ENCODE peak calls at places on chromosomes 6 and 20, in seven cellular contexts. One of them, this sample, is unnamed. For H3K36me3, the result is how much of the 10 kb centered on the place peaks cover.

GRCh38 chr6:23179994-23180393 is 610.6 kb downstream of the HDGFL1 start:
- DNase-seq in hepatocyte: no peak
- DNase-seq in body of pancreas: no peak
- DNase-seq in upper lobe of right lung: no peak
- DNase-seq in tibial artery: no peak
- DNase-seq in stomach: no peak
- DNase-seq in OCI-LY7: no peak
- DNase-seq in this sample: no peak

GRCh38 chr6:11042750-11043551 is 1.2 kb downstream of the ELOVL2 start:
- DNase-seq in hepatocyte: no peak
- DNase-seq in body of pancreas: no peak
- DNase-seq in upper lobe of right lung: no peak
- DNase-seq in tibial artery: no peak
- DNase-seq in stomach: no peak
- DNase-seq in OCI-LY7: no peak
- DNase-seq in this sample: no peak

GRCh38 chr20:58546312-58546711 is 31.1 kb upstream of the APCDD1L start:
- DNase-seq in hepatocyte: no peak
- DNase-seq in body of pancreas: no peak
- DNase-seq in upper lobe of right lung: no peak
- DNase-seq in tibial artery: no peak
- DNase-seq in stomach: no peak
- DNase-seq in OCI-LY7: no peak
- DNase-seq in this sample: no peak

GRCh38 chr6:36642913-36643817 is 35.3 kb upstream of the CDKN1A start:
- DNase-seq in hepatocyte: peak
- DNase-seq in body of pancreas: peak
- DNase-seq in upper lobe of right lung: no peak
- DNase-seq in tibial artery: peak
- DNase-seq in stomach: peak
- DNase-seq in OCI-LY7: no peak
- DNase-seq in this sample: peak

GRCh38 chr20:12337601-12338000 is 419.9 kb downstream of the BTBD3 start:
- DNase-seq in hepatocyte: no peak
- DNase-seq in body of pancreas: no peak
- DNase-seq in upper lobe of right lung: no peak
- DNase-seq in tibial artery: no peak
- DNase-seq in stomach: no peak
- DNase-seq in OCI-LY7: no peak
- DNase-seq in this sample: no peak

GRCh38 chr20:47810686-47811347 is 25.5 kb upstream of the SULF2 start:
- DNase-seq in hepatocyte: no peak
- DNase-seq in body of pancreas: no peak
- DNase-seq in upper lobe of right lung: no peak
- DNase-seq in tibial artery: peak
- DNase-seq in stomach: no peak
- DNase-seq in OCI-LY7: no peak
- DNase-seq in this sample: no peak

GRCh38 chr6:71040841-71041240 is 84.0 kb upstream of the B3GAT2 start:
- DNase-seq in hepatocyte: no peak
- DNase-seq in body of pancreas: no peak
- DNase-seq in upper lobe of right lung: no peak
- DNase-seq in tibial artery: no peak
- DNase-seq in stomach: no peak
- DNase-seq in OCI-LY7: no peak
- DNase-seq in this sample: no peak

GRCh38 chr6:158744986-158745430 is 74.2 kb downstream of the EZR start:
- DNase-seq in hepatocyte: no peak
- DNase-seq in body of pancreas: no peak
- DNase-seq in upper lobe of right lung: no peak
- DNase-seq in tibial artery: no peak
- DNase-seq in stomach: no peak
- DNase-seq in OCI-LY7: no peak
- DNase-seq in this sample: no peak

GRCh38 chr6:10426781-10427279 is 12.0 kb upstream of the TFAP2A start:
- DNase-seq in hepatocyte: no peak
- DNase-seq in body of pancreas: no peak
- DNase-seq in upper lobe of right lung: no peak
- DNase-seq in tibial artery: no peak
- DNase-seq in stomach: no peak
- DNase-seq in OCI-LY7: peak
- DNase-seq in this sample: no peak

GRCh38 chr20:41032243-41032642 is 3.6 kb downstream of the TOP1 start:
- DNase-seq in hepatocyte: no peak
- DNase-seq in body of pancreas: no peak
- DNase-seq in upper lobe of right lung: no peak
- DNase-seq in tibial artery: no peak
- DNase-seq in stomach: no peak
- DNase-seq in OCI-LY7: no peak
- DNase-seq in this sample: no peak

DNA sequence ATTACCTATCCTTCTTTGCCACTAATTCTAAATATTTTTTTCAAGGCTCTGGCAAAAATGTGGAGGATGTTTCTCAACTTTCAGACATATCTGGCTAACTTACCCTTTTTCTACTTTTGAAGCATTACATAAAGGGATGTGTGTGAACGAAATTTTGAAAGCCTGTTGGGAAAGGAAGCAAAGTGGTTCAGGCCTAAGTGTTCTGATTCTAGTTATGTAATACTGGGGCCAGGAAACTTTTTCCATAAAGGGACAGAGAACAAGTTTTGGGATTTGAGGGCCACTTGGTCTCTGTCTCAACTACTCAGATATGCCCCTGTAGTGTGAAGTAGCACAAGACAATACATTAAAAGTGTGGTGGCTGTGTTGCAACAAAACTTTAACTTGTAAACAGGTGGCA is 721.8 kb downstream of the PHF3 start:
- DNase-seq in hepatocyte: no peak
- DNase-seq in body of pancreas: no peak
- DNase-seq in upper lobe of right lung: no peak
- DNase-seq in tibial artery: no peak
- DNase-seq in stomach: no peak
- DNase-seq in OCI-LY7: no peak
- DNase-seq in this sample: no peak
- H3K4me3 ChIP-seq in hepatocyte: no peak
- H3K4me3 ChIP-seq in body of pancreas: no peak
- H3K4me3 ChIP-seq in upper lobe of right lung: no peak
- H3K4me3 ChIP-seq in tibial artery: no peak
- H3K4me3 ChIP-seq in stomach: no peak
- H3K4me3 ChIP-seq in OCI-LY7: no peak
- H3K4me3 ChIP-seq in this sample: no peak

DNA sequence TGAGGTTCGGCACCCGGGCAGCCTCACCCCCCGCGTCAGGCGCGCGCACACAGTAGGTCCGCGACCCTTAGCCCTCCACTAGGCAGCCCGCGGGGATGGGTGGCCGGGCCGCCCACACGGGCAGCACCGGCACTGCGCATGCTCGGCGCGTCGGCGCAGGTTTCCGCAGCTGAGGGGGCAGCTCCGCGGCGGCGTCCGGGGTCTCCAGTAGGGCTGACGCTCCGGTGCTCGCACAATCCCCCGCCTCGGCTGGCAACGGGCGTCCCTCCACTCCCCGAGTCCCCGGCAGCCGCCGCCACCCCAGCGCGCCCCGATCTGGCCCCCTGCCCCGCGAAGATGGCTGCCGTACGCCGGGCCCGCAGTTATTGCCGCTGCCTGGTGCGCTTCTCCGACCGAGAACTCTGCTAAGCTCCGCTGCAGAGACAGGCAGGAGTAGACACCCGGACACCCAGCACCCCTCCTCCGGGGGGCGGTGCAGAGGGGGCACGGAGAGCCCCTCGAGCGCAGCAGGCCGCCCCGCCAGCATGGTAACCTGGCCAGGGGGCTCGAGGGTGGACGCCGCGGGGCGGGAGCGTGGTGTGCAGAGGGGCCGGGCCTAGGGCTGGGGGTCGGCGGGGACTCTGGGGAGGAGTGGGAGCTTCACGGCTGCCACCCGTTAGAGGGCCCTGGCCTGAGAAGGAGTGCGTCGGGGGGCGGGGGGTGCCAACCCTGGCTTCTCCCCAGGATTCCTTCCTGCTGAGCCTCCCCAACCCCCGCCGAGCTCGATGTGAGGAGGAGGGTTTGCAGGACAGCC is at the start of gene FBXO9:
- DNase-seq in hepatocyte: peak
- DNase-seq in body of pancreas: peak
- DNase-seq in upper lobe of right lung: peak
- DNase-seq in tibial artery: peak
- DNase-seq in stomach: peak
- DNase-seq in OCI-LY7: peak
- DNase-seq in this sample: peak
- TF ChIP-seq CTCF in hepatocyte: no peak
- TF ChIP-seq CTCF in body of pancreas: no peak
- TF ChIP-seq CTCF in upper lobe of right lung: no peak
- TF ChIP-seq CTCF in tibial artery: no peak
- TF ChIP-seq CTCF in stomach: no peak
- TF ChIP-seq CTCF in OCI-LY7: no peak
- TF ChIP-seq CTCF in this sample: no peak

GRCh38 chr6:46990031-46990644 is 52.0 kb downstream of the ADGRF1 start:
- DNase-seq in hepatocyte: no peak
- DNase-seq in body of pancreas: no peak
- DNase-seq in upper lobe of right lung: no peak
- DNase-seq in tibial artery: no peak
- DNase-seq in stomach: no peak
- DNase-seq in OCI-LY7: no peak
- DNase-seq in this sample: no peak
- H3K36me3 ChIP-seq in hepatocyte: under half
- H3K36me3 ChIP-seq in body of pancreas: under half
- H3K36me3 ChIP-seq in upper lobe of right lung: under half
- H3K36me3 ChIP-seq in tibial artery: under half
- H3K36me3 ChIP-seq in stomach: under half
- H3K36me3 ChIP-seq in OCI-LY7: under half
- H3K36me3 ChIP-seq in this sample: under half

GRCh38 chr6:137780447-137781034 is 86.5 kb upstream of the TNFAIP3 start:
- DNase-seq in hepatocyte: peak
- DNase-seq in body of pancreas: no peak
- DNase-seq in upper lobe of right lung: no peak
- DNase-seq in tibial artery: no peak
- DNase-seq in stomach: no peak
- DNase-seq in OCI-LY7: no peak
- DNase-seq in this sample: no peak

GRCh38 chr6:137782166-137783039 is 84.7 kb upstream of the TNFAIP3 start:
- DNase-seq in hepatocyte: no peak
- DNase-seq in body of pancreas: no peak
- DNase-seq in upper lobe of right lung: no peak
- DNase-seq in tibial artery: no peak
- DNase-seq in stomach: no peak
- DNase-seq in OCI-LY7: no peak
- DNase-seq in this sample: no peak

GRCh38 chr6:137781639-137782038 is 85.4 kb upstream of the TNFAIP3 start:
- DNase-seq in hepatocyte: no peak
- DNase-seq in body of pancreas: no peak
- DNase-seq in upper lobe of right lung: no peak
- DNase-seq in tibial artery: no peak
- DNase-seq in stomach: no peak
- DNase-seq in OCI-LY7: no peak
- DNase-seq in this sample: no peak

GRCh38 chr6:137784583-137784982 is 82.5 kb upstream of the TNFAIP3 start:
- DNase-seq in hepatocyte: no peak
- DNase-seq in body of pancreas: no peak
- DNase-seq in upper lobe of right lung: no peak
- DNase-seq in tibial artery: no peak
- DNase-seq in stomach: no peak
- DNase-seq in OCI-LY7: no peak
- DNase-seq in this sample: no peak

GRCh38 chr6:137783640-137784198 is 83.3 kb upstream of the TNFAIP3 start:
- DNase-seq in hepatocyte: no peak
- DNase-seq in body of pancreas: no peak
- DNase-seq in upper lobe of right lung: no peak
- DNase-seq in tibial artery: no peak
- DNase-seq in stomach: no peak
- DNase-seq in OCI-LY7: no peak
- DNase-seq in this sample: no peak
- H3K4me3 ChIP-seq in hepatocyte: no peak
- H3K4me3 ChIP-seq in body of pancreas: no peak
- H3K4me3 ChIP-seq in upper lobe of right lung: no peak
- H3K4me3 ChIP-seq in tibial artery: no peak
- H3K4me3 ChIP-seq in stomach: no peak
- H3K4me3 ChIP-seq in OCI-LY7: no peak
- H3K4me3 ChIP-seq in this sample: no peak

DNA sequence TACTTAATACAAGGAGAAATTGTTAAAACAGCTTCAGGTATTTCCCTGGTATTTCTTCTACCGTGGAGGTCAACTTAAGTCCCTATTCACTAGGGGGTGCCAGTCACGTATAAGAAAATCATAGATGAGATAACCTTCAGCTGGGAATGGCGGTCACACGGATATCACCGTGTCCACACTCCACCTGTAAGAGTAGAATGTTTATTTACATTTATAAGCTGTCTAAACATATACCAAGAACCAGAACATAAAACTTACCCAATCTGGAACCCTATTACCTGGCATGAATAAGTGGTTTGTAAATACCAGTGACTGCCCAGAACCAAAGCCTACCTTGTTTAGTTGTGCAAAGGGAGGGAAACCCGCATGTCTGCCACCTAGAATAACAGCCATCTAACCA is 1.9 kb upstream of the ELOVL4 start:
- DNase-seq in hepatocyte: peak
- DNase-seq in body of pancreas: peak
- DNase-seq in upper lobe of right lung: no peak
- DNase-seq in tibial artery: no peak
- DNase-seq in stomach: peak
- DNase-seq in OCI-LY7: peak
- DNase-seq in this sample: no peak
- TF ChIP-seq CTCF in hepatocyte: peak
- TF ChIP-seq CTCF in body of pancreas: peak
- TF ChIP-seq CTCF in upper lobe of right lung: peak
- TF ChIP-seq CTCF in tibial artery: peak
- TF ChIP-seq CTCF in stomach: peak
- TF ChIP-seq CTCF in OCI-LY7: peak
- TF ChIP-seq CTCF in this sample: peak

DNA sequence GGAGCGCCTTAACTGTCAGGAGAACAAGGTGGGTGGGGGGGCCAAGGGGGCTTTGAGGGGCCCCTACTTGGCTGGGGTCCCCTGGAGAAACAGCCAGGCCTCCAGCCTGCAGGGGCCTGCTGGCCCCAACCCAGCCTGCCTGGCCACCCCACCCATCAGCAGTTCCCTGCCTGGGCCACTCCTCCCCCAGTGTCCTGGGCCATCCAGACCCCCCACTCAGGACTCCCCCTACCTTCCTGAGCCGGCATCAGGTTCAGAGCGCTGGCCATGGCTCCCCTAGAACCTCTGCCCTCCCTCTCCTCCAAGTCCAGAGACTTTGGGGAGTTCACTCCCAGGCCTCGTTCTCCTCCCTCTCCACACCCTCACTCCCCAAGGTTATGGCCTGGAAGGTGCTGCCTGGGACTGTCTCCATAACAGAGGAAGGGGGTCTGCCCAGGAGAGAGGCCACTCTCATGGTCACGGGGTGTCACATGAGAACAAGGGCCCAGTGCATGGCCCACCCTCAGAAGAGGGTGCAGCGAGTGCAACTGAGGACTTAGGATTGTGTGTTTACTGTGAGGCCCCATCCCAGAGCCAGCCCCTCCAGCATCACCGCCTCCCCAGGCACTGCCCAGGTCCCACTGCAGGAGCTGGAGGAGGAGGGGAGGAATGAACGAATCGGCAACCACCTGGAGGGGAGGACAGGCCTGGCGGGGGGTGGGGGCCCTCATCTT is 6.0 kb downstream of the SLC17A9 start:
- DNase-seq in hepatocyte: no peak
- DNase-seq in body of pancreas: no peak
- DNase-seq in upper lobe of right lung: no peak
- DNase-seq in tibial artery: no peak
- DNase-seq in stomach: no peak
- DNase-seq in OCI-LY7: no peak
- DNase-seq in this sample: peak
- H3K36me3 ChIP-seq in hepatocyte: under half
- H3K36me3 ChIP-seq in body of pancreas: under half
- H3K36me3 ChIP-seq in upper lobe of right lung: under half
- H3K36me3 ChIP-seq in tibial artery: under half
- H3K36me3 ChIP-seq in stomach: under half
- H3K36me3 ChIP-seq in OCI-LY7: under half
- H3K36me3 ChIP-seq in this sample: under half